ENCODE peak calls at places on chromosome 14, in four cellular contexts. X is HFF-Myc, M is NT2/D1, W is cardiac muscle cell. P is an unnamed sample.

GRCh38 chr14:23008836-23009235 is 1.1 kb downstream of the C14orf93 start:
- DNase-seq in W (no peak), X (peak), M (no peak), P (no peak)

GRCh38 chr14:95998656-95999055 is 40.5 kb upstream of the C14orf132 start:
- DNase-seq in M (no peak), W (peak), X (peak), P (peak)

GRCh38 chr14:74675219-74675618 is 37.7 kb downstream of the AREL1 start:
- DNase-seq in W (no peak), M (no peak), X (no peak), P (no peak)

GRCh38 chr14:51650721-51651387 is 856 bp upstream of the FRMD6 start:
- DNase-seq in W (peak), M (no peak), X (no peak), P (no peak)

GRCh38 chr14:78022059-78022458 is 148.1 kb upstream of the NRXN3 start:
- DNase-seq in M (peak), X (peak), W (peak), P (no peak)

GRCh38 chr14:23153891-23154796 is 29.3 kb downstream of the SLC7A8 start:
- DNase-seq in W (peak), X (peak), M (no peak), P (peak)

GRCh38 chr14:71948101-71948500 is 15.9 kb downstream of the RGS6 start:
- DNase-seq in X (no peak), M (no peak), W (no peak), P (no peak)

GRCh38 chr14:92659765-92660561 is 88.5 kb downstream of the LGMN start:
- DNase-seq in M (no peak), X (no peak), W (no peak), P (no peak)

GRCh38 chr14:103195828-103196615 is 72.8 kb downstream of the TNFAIP2 start:
- DNase-seq in W (no peak), M (no peak), X (no peak), P (no peak)

GRCh38 chr14:34678306-34678705 is 36.1 kb downstream of the CFL2 start:
- DNase-seq in M (no peak), X (no peak), W (no peak), P (no peak)

GRCh38 chr14:64630778-64631177 is 73.4 kb upstream of the PLEKHG3 start:
- DNase-seq in W (no peak), X (no peak), M (no peak), P (no peak)

GRCh38 chr14:25090716-25091454 is 40.9 kb upstream of the STXBP6 start:
- DNase-seq in M (no peak), W (no peak), X (peak), P (peak)

GRCh38 chr14:74647834-74648361 is 35.9 kb upstream of the LTBP2 start:
- DNase-seq in X (no peak), M (no peak), W (no peak), P (no peak)

GRCh38 chr14:85534914-85535313 is 5.0 kb downstream of the FLRT2 start:
- DNase-seq in X (no peak), M (no peak), W (no peak), P (no peak)

GRCh38 chr14:32757568-32757967 is 181.1 kb upstream of the NPAS3 start:
- DNase-seq in W (no peak), X (no peak), M (no peak), P (no peak)

GRCh38 chr14:52891800-52892199 is 59.0 kb downstream of the FERMT2 start:
- DNase-seq in M (no peak), W (no peak), X (no peak), P (no peak)

GRCh38 chr14:56630707-56631106 is 51.1 kb downstream of the TMEM260 start:
- DNase-seq in M (no peak), W (no peak), X (peak), P (peak)

GRCh38 chr14:105414456-105415371 is 4.9 kb upstream of the MTA1 start:
- DNase-seq in M (peak), X (no peak), W (peak), P (no peak)

GRCh38 chr14:78752789-78753188 is 582.6 kb downstream of the NRXN3 start:
- DNase-seq in M (no peak), W (no peak), X (no peak), P (no peak)

GRCh38 chr14:53946404-53947400 is 9.9 kb downstream of the BMP4 start:
- DNase-seq in W (peak), M (no peak), X (no peak), P (no peak)
- H3K4me3 ChIP-seq in W (peak), M (no peak), X (no peak), P (no peak)

GRCh38 chr14:38111046-38111445 is 96.7 kb upstream of the SSTR1 start:
- DNase-seq in X (no peak), W (no peak), M (no peak), P (no peak)

GRCh38 chr14:38105106-38105702 is 102.5 kb upstream of the SSTR1 start:
- DNase-seq in X (no peak), M (no peak), W (no peak), P (no peak)

GRCh38 chr14:38107216-38107631 is 100.5 kb upstream of the SSTR1 start:
- DNase-seq in W (no peak), M (no peak), X (no peak), P (no peak)

GRCh38 chr14:38110258-38110657 is 97.4 kb upstream of the SSTR1 start:
- DNase-seq in X (no peak), M (no peak), W (no peak), P (no peak)

GRCh38 chr14:38108681-38109080 is 99.0 kb upstream of the SSTR1 start:
- DNase-seq in X (peak), M (no peak), W (no peak), P (peak)
- H3K4me3 ChIP-seq in X (no peak), M (no peak), W (no peak), P (no peak)

GRCh38 chr14:68195126-68195525 is 375.5 kb downstream of the RAD51B start:
- DNase-seq in M (peak), X (no peak), W (no peak), P (no peak)

GRCh38 chr14:68203871-68204270 is 384.3 kb downstream of the RAD51B start:
- DNase-seq in M (no peak), X (no peak), W (no peak), P (no peak)

GRCh38 chr14:68193970-68194634 is 374.5 kb downstream of the RAD51B start:
- DNase-seq in W (no peak), X (no peak), M (no peak), P (no peak)

GRCh38 chr14:68198713-68199464 is 379.3 kb downstream of the RAD51B start:
- DNase-seq in M (no peak), X (no peak), W (no peak), P (no peak)

GRCh38 chr14:68199465-68200145 is 380.0 kb downstream of the RAD51B start:
- DNase-seq in W (no peak), M (no peak), X (no peak), P (no peak)
- H3K4me3 ChIP-seq in W (no peak), M (no peak), X (no peak), P (no peak)

GRCh38 chr14:90454041-90455000 is 57.5 kb downstream of the CALM1 start:
- DNase-seq in X (peak), W (peak), M (peak), P (no peak)

GRCh38 chr14:90451953-90452352 is 55.1 kb downstream of the CALM1 start:
- DNase-seq in W (no peak), M (no peak), X (no peak), P (no peak)

GRCh38 chr14:90455100-90455571 is 58.3 kb downstream of the CALM1 start:
- DNase-seq in W (peak), X (no peak), M (no peak), P (no peak)

GRCh38 chr14:90452366-90452765 is 55.5 kb downstream of the CALM1 start:
- DNase-seq in M (no peak), X (no peak), W (no peak), P (no peak)

GRCh38 chr14:90453401-90453951 is 56.6 kb downstream of the CALM1 start:
- DNase-seq in X (no peak), W (peak), M (no peak), P (no peak)
- H3K4me3 ChIP-seq in X (no peak), W (no peak), M (peak), P (no peak)

DNA sequence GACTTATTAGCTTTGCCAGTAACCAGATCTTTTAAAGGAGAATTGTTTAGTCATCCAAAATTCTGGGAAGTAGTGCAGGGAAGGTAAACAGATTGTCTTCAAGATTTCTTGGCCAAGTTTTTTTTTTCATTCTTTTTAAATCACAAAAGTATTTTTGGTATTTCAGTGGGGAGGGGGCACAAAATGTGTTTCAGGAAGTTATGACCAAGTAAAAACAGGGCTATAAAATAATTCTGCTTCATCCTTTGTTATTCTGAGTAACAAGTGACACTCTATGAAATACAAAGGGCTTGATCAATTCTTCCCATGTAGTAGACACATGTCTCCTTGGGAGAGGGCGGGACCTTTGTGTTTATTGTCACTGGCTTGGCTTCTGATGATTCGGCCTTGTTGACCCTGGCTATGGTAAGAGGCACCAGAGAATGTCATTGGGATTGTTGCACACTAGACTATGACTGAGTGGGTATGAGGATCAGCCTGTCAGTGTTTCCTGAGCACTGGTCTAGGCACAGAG is 55.4 kb downstream of the SUSD6 start:
- DNase-seq in W (no peak), X (no peak), M (no peak), P (no peak)
- H3K4me3 ChIP-seq in W (no peak), X (no peak), M (no peak), P (no peak)

DNA sequence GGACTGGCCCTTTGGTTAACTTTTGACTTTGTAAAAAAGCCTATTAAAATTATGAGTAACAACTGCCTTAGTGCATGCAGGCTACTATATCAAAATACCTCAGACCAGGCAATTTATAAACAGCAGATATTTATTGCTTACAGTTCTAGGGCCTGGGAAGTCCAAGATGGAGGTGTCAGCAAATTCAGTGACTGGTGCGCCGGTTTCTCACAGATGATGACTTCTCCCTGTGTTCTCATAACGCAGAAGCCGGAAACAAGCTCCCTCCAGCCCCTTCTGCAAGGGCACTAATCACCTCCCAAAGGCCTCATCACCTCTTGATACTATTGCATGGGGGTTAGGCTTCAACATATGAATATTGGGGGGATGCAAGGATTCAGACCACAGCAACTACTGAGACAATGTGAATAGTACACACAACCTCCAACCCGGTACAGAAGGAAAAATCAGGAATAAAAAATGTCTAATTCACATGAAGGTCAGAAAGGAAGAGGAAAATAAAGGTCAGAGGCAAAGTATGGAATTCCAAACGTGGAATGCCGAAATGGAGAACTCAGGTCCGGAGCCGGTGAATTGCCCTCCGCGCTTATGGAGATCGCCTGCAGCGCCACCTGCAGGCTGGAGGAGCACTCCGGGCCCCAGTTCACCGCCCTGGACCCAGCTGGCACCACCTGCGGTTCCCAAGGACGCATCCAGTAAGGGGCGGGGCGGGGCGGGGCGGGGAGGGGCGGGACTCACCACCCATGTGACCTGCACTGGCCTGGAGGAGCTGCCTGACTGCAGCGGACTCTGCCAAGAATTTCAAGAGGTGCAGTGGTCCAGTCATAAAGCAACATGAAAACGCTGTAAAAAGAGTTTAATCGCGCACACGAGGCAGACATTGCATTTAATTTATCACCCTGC is 203.4 kb downstream of the KIF26A start:
- DNase-seq in X (no peak), M (peak), W (peak), P (no peak)
- H3K4me3 ChIP-seq in X (no peak), M (peak), W (no peak), P (no peak)

DNA sequence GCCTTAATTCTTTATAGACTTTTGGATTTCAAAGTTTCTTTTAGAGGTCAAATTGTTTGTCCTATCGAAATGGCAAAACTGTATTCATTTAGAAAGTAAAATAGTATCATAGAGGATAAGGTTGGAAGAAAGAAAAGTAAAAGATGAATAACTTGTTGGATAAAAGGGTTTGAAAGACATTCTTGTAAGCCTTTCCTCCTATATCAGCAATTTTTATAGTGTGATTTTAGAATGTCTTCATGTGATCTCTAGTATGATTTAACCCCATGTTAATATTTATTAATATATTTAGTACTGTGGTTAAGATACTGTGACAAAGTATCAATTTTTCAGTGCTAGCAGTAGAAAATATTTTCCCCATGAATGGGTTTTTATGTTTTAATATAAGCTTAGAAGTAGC is 4.5 kb downstream of the ARF6 start:
- DNase-seq in X (no peak), M (no peak), W (no peak), P (no peak)
- H3K4me3 ChIP-seq in X (peak), M (no peak), W (no peak), P (no peak)

GRCh38 chr14:100238419-100239199 is at the start of gene YY1:
- DNase-seq in X (peak), M (peak), W (peak), P (peak)
- H3K4me3 ChIP-seq in X (peak), M (peak), W (peak), P (peak)

P was measured in AG09309.